ENCODE peak calls at places on chromosomes 12 and 14, in seven cellular contexts. K, Q, O, P, U, H and G are unnamed samples.

GRCh38 chr12:106766393-106766826 is 8.1 kb upstream of the RIC8B start:
- DNase-seq in K (no peak), P (no peak), H (peak), Q (no peak), O (no peak), U (peak), G (no peak)

GRCh38 chr12:12903642-12904609 is 12.6 kb downstream of the GPRC5A start:
- DNase-seq in K (no peak), H (no peak), U (no peak), Q (no peak), O (no peak), P (peak), G (no peak)

GRCh38 chr12:75859868-75860267 is 171.7 kb downstream of the PHLDA1 start:
- DNase-seq in O (no peak), U (no peak), Q (no peak), H (no peak), P (no peak), K (no peak), G (no peak)

GRCh38 chr12:26658991-26659390 is 174.0 kb downstream of the ITPR2 start:
- DNase-seq in Q (no peak), O (no peak), U (no peak), P (no peak), K (no peak), H (no peak), G (no peak)

GRCh38 chr12:124732275-124733075 is 131.2 kb downstream of the SCARB1 start:
- DNase-seq in P (no peak), H (no peak), O (no peak), Q (no peak), U (no peak), K (no peak), G (no peak)

GRCh38 chr12:92952394-92952793 is 23.3 kb upstream of the EEA1 start:
- DNase-seq in Q (no peak), U (no peak), O (no peak), H (no peak), P (no peak), K (no peak), G (no peak)

GRCh38 chr12:92961949-92962348 is 32.9 kb upstream of the EEA1 start:
- DNase-seq in P (no peak), O (no peak), Q (no peak), H (no peak), U (no peak), K (no peak), G (no peak)

GRCh38 chr14:103732868-103733626 is 17.4 kb downstream of the ZFYVE21 start:
- DNase-seq in P (no peak), U (no peak), H (no peak), O (no peak), K (no peak), Q (no peak), G (no peak)

GRCh38 chr12:94710933-94711332 is 60.6 kb upstream of the TMCC3 start:
- DNase-seq in K (no peak), Q (no peak), U (no peak), P (no peak), O (no peak), H (no peak), G (no peak)

GRCh38 chr14:50038398-50039119 is 77.8 kb downstream of the VCPKMT start:
- DNase-seq in Q (peak), K (no peak), O (no peak), P (no peak), H (peak), U (no peak), G (no peak)

GRCh38 chr12:18955594-18955993 is 173.9 kb upstream of the PLEKHA5 start:
- DNase-seq in K (no peak), H (no peak), P (no peak), Q (no peak), O (no peak), U (no peak), G (no peak)

GRCh38 chr12:3323002-3323685 is 167.9 kb upstream of the PRMT8 start:
- DNase-seq in Q (no peak), O (no peak), U (no peak), P (no peak), K (no peak), H (no peak), G (no peak)

GRCh38 chr12:109202770-109203169 is 86.4 kb downstream of the ACACB start:
- DNase-seq in U (no peak), H (no peak), K (no peak), P (no peak), O (no peak), Q (no peak), G (no peak)

GRCh38 chr12:26383041-26383440 is 187.7 kb downstream of the SSPN start:
- DNase-seq in U (no peak), Q (no peak), H (no peak), O (no peak), P (no peak), K (no peak), G (no peak)

GRCh38 chr12:6953417-6954315 is 2.5 kb downstream of the PTPN6 start:
- DNase-seq in U (peak), K (no peak), P (peak), Q (no peak), O (peak), H (no peak), G (peak)

GRCh38 chr14:100664234-100664633 is 62.5 kb upstream of the DLK1 start:
- DNase-seq in K (no peak), Q (no peak), H (no peak), U (no peak), O (no peak), P (no peak), G (no peak)

GRCh38 chr14:83960832-83961512 is 1569.0 kb upstream of the FLRT2 start:
- DNase-seq in P (no peak), O (no peak), K (no peak), U (no peak), Q (no peak), H (no peak), G (no peak)

GRCh38 chr14:85122690-85123089 is 407.3 kb upstream of the FLRT2 start:
- DNase-seq in O (no peak), P (no peak), Q (peak), U (no peak), H (no peak), K (no peak), G (no peak)

GRCh38 chr14:79578470-79578869 is 632.8 kb downstream of the DIO2 start:
- DNase-seq in U (no peak), K (no peak), O (no peak), H (no peak), P (no peak), Q (peak), G (no peak)

GRCh38 chr12:52847335-52848102 is 1.3 kb downstream of the KRT78 start:
- DNase-seq in O (no peak), H (no peak), P (peak), U (no peak), K (no peak), Q (peak), G (no peak)

GRCh38 chr14:101209594-101209993 is 306.1 kb upstream of the RTL1 start:
- DNase-seq in P (no peak), Q (no peak), O (no peak), H (no peak), U (no peak), K (no peak), G (no peak)

GRCh38 chr12:94795520-94795919 is 145.2 kb upstream of the TMCC3 start:
- DNase-seq in U (no peak), O (no peak), P (no peak), H (no peak), K (no peak), Q (peak), G (no peak)

GRCh38 chr14:63295991-63296630 is 22.6 kb downstream of the GPHB5 start:
- DNase-seq in H (no peak), K (no peak), Q (no peak), O (no peak), U (no peak), P (no peak), G (no peak)

GRCh38 chr12:53972152-53972702 is 699 bp upstream of the HOXC11 start:
- DNase-seq in H (no peak), Q (no peak), P (peak), K (no peak), U (no peak), O (no peak), G (no peak)

GRCh38 chr12:52749827-52750226 is 27.3 kb downstream of the KRT76 start:
- DNase-seq in O (no peak), P (no peak), H (no peak), U (no peak), Q (no peak), K (no peak), G (no peak)

GRCh38 chr14:96741151-96741977 is 55.8 kb upstream of the VRK1 start:
- DNase-seq in U (peak), P (peak), H (no peak), O (no peak), K (no peak), Q (no peak), G (peak)

GRCh38 chr14:71319646-71320045 is 412.4 kb downstream of the PCNX1 start:
- DNase-seq in H (peak), U (no peak), O (no peak), K (no peak), Q (no peak), P (no peak), G (no peak)

GRCh38 chr12:83468988-83469908 is 782.5 kb downstream of the TMTC2 start:
- DNase-seq in P (no peak), Q (no peak), U (no peak), O (no peak), H (no peak), K (no peak), G (no peak)

GRCh38 chr12:98253207-98253606 is 262.2 kb upstream of the TMPO start:
- DNase-seq in Q (no peak), K (no peak), O (no peak), U (no peak), H (no peak), P (no peak), G (no peak)

GRCh38 chr14:38723954-38724353 is 379.1 kb downstream of the SEC23A start:
- DNase-seq in Q (no peak), H (no peak), P (no peak), U (no peak), K (no peak), O (no peak), G (no peak)

GRCh38 chr14:60274448-60274847 is 25.4 kb downstream of the PPM1A start:
- DNase-seq in K (no peak), H (no peak), Q (no peak), U (no peak), O (no peak), P (no peak), G (no peak)

GRCh38 chr14:60277605-60278190 is 28.7 kb downstream of the PPM1A start:
- DNase-seq in U (no peak), H (no peak), O (no peak), Q (no peak), K (no peak), P (no peak), G (no peak)

GRCh38 chr14:60275932-60276331 is 26.9 kb downstream of the PPM1A start:
- DNase-seq in H (no peak), K (no peak), U (no peak), Q (no peak), O (no peak), P (no peak), G (no peak)

GRCh38 chr14:60276347-60276746 is 27.3 kb downstream of the PPM1A start:
- DNase-seq in K (no peak), U (no peak), O (no peak), P (no peak), Q (no peak), H (no peak), G (no peak)

GRCh38 chr14:60272177-60272576 is 23.2 kb downstream of the PPM1A start:
- DNase-seq in U (no peak), P (no peak), K (no peak), H (no peak), Q (no peak), O (no peak), G (no peak)
- TF ChIP-seq CTCF in U (no peak), P (no peak), K (no peak), H (no peak), Q (no peak), O (no peak), G (no peak)

GRCh38 chr12:76927170-76927784 is 48.5 kb upstream of the CSRP2 start:
- DNase-seq in P (no peak), H (peak), Q (no peak), O (no peak), K (no peak), U (no peak), G (no peak)
- TF ChIP-seq CTCF in P (no peak), H (no peak), Q (peak), O (no peak), K (peak), U (no peak), G (no peak)

GRCh38 chr14:74541225-74541624 is 47.7 kb downstream of the ISCA2 start:
- DNase-seq in Q (no peak), H (no peak), U (no peak), O (no peak), P (peak), K (no peak), G (no peak)
- TF ChIP-seq CTCF in Q (no peak), H (no peak), U (no peak), O (no peak), P (no peak), K (no peak), G (no peak)

GRCh38 chr14:22540811-22541360 is 48.1 kb downstream of the DAD1 start:
- DNase-seq in O (no peak), K (no peak), U (no peak), P (no peak), H (no peak), Q (no peak), G (no peak)

GRCh38 chr14:22539831-22540230 is 49.2 kb downstream of the DAD1 start:
- DNase-seq in H (no peak), P (no peak), O (no peak), U (no peak), Q (no peak), K (no peak), G (no peak)

GRCh38 chr14:22541721-22542120 is 47.3 kb downstream of the DAD1 start:
- DNase-seq in K (no peak), H (no peak), Q (no peak), P (no peak), O (no peak), U (no peak), G (no peak)

GRCh38 chr14:22538671-22539228 is 50.3 kb downstream of the DAD1 start:
- DNase-seq in Q (no peak), O (no peak), U (no peak), H (no peak), P (no peak), K (no peak), G (no peak)

DNA sequence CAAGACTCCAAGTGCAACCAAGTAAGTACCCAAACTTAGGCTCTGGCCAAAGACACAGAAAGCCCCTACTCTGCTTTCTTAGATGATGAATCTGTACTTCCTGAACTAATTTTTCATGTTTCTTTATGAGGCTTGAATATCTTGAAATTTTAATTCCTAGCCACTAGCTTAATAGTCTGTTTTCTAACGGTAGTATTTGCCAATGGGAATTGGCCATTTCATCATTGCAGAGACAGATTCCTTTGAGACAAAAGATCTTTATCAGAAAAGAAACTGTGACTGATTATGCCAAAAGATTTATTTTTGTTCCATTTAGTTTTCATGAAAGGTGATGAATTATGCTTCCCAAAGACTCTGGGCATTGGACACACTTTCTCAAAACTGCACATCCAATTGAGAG is 48.7 kb downstream of the DAD1 start:
- DNase-seq in P (no peak), O (no peak), H (no peak), U (no peak), Q (no peak), K (no peak), G (no peak)
- TF ChIP-seq CTCF in P (no peak), O (no peak), H (no peak), U (no peak), Q (no peak), K (no peak), G (no peak)